ENCODE peak calls at places on chromosomes 16 and 17, in five cellular contexts. One of them, this sample, is unnamed.

GRCh38 chr16:55444754-55445485 is 34.1 kb upstream of the MMP2 start:
- DNase-seq in H1: no peak
- DNase-seq in IMR-90: no peak
- DNase-seq in mesendoderm: no peak
- DNase-seq in H9: no peak
- DNase-seq in this sample: no peak

GRCh38 chr17:27608330-27609230 is 22.4 kb upstream of the LGALS9 start:
- DNase-seq in H9: no peak
- DNase-seq in mesendoderm: no peak
- DNase-seq in H1: no peak
- DNase-seq in IMR-90: no peak
- DNase-seq in this sample: no peak

GRCh38 chr16:46658925-46659324 is 30.1 kb downstream of the VPS35 start:
- DNase-seq in mesendoderm: no peak
- DNase-seq in H1: no peak
- DNase-seq in H9: no peak
- DNase-seq in IMR-90: no peak
- DNase-seq in this sample: no peak

GRCh38 chr17:6853764-6854442 is 22.4 kb upstream of the TEKT1 start:
- DNase-seq in H1: peak
- DNase-seq in mesendoderm: peak
- DNase-seq in H9: peak
- DNase-seq in IMR-90: no peak
- DNase-seq in this sample: no peak

GRCh38 chr17:15914400-15915165 is 30.3 kb upstream of the ADORA2B start:
- DNase-seq in IMR-90: peak
- DNase-seq in mesendoderm: peak
- DNase-seq in H9: no peak
- DNase-seq in H1: no peak
- DNase-seq in this sample: no peak

GRCh38 chr17:13725286-13725990 is 123.7 kb upstream of the HS3ST3A1 start:
- DNase-seq in IMR-90: peak
- DNase-seq in H1: no peak
- DNase-seq in H9: no peak
- DNase-seq in mesendoderm: no peak
- DNase-seq in this sample: no peak

GRCh38 chr17:75110307-75110937 is 653 bp downstream of the ARMC7 start:
- DNase-seq in IMR-90: no peak
- DNase-seq in H1: no peak
- DNase-seq in mesendoderm: peak
- DNase-seq in H9: peak
- DNase-seq in this sample: no peak

GRCh38 chr17:58575511-58575910 is 61.1 kb upstream of the MTMR4 start:
- DNase-seq in mesendoderm: no peak
- DNase-seq in IMR-90: peak
- DNase-seq in H9: no peak
- DNase-seq in H1: no peak
- DNase-seq in this sample: no peak

GRCh38 chr17:47894498-47895253 is 1.4 kb upstream of the SP2 start:
- DNase-seq in H1: no peak
- DNase-seq in IMR-90: no peak
- DNase-seq in H9: no peak
- DNase-seq in mesendoderm: peak
- DNase-seq in this sample: no peak

GRCh38 chr16:84845496-84846002 is 25.8 kb downstream of the CRISPLD2 start:
- DNase-seq in H9: peak
- DNase-seq in mesendoderm: no peak
- DNase-seq in H1: no peak
- DNase-seq in IMR-90: no peak
- DNase-seq in this sample: no peak

GRCh38 chr17:51200295-51200694 is 34.1 kb downstream of the NME2 start:
- DNase-seq in IMR-90: no peak
- DNase-seq in H9: no peak
- DNase-seq in H1: no peak
- DNase-seq in mesendoderm: no peak
- DNase-seq in this sample: no peak

GRCh38 chr16:83095926-83096692 is 469.3 kb downstream of the CDH13 start:
- DNase-seq in IMR-90: peak
- DNase-seq in mesendoderm: no peak
- DNase-seq in H9: no peak
- DNase-seq in H1: no peak
- DNase-seq in this sample: no peak

GRCh38 chr17:78883533-78884131 is 19.4 kb downstream of the CEP295NL start:
- DNase-seq in H1: no peak
- DNase-seq in mesendoderm: peak
- DNase-seq in IMR-90: peak
- DNase-seq in H9: peak
- DNase-seq in this sample: peak

GRCh38 chr16:89600956-89601355 is 12.5 kb upstream of the DPEP1 start:
- DNase-seq in H1: no peak
- DNase-seq in IMR-90: no peak
- DNase-seq in H9: no peak
- DNase-seq in mesendoderm: no peak
- DNase-seq in this sample: no peak

GRCh38 chr17:72719582-72720493 is 372.6 kb downstream of the SLC39A11 start:
- DNase-seq in mesendoderm: no peak
- DNase-seq in H1: no peak
- DNase-seq in H9: no peak
- DNase-seq in IMR-90: peak
- DNase-seq in this sample: no peak

GRCh38 chr16:89618114-89618999 is 4.9 kb downstream of the DPEP1 start:
- DNase-seq in mesendoderm: no peak
- DNase-seq in H1: no peak
- DNase-seq in H9: no peak
- DNase-seq in IMR-90: no peak
- DNase-seq in this sample: no peak

GRCh38 chr17:35701491-35701890 is 29.9 kb upstream of the RASL10B start:
- DNase-seq in H1: no peak
- DNase-seq in mesendoderm: no peak
- DNase-seq in IMR-90: no peak
- DNase-seq in H9: no peak
- DNase-seq in this sample: no peak

GRCh38 chr16:53664724-53665345 is 38.8 kb downstream of the RPGRIP1L start:
- DNase-seq in H9: no peak
- DNase-seq in mesendoderm: no peak
- DNase-seq in IMR-90: peak
- DNase-seq in H1: no peak
- DNase-seq in this sample: no peak

GRCh38 chr17:56876766-56877179 is 37.1 kb downstream of the TRIM25 start:
- DNase-seq in mesendoderm: no peak
- DNase-seq in H1: no peak
- DNase-seq in H9: no peak
- DNase-seq in IMR-90: no peak
- DNase-seq in this sample: no peak

GRCh38 chr16:2512920-2513404 is 790 bp upstream of the ATP6V0C start:
- DNase-seq in H1: no peak
- DNase-seq in H9: peak
- DNase-seq in mesendoderm: peak
- DNase-seq in IMR-90: no peak
- DNase-seq in this sample: no peak

GRCh38 chr16:5056347-5056746 is 9.4 kb downstream of the C16orf89 start:
- DNase-seq in IMR-90: no peak
- DNase-seq in H1: no peak
- DNase-seq in H9: peak
- DNase-seq in mesendoderm: peak
- DNase-seq in this sample: no peak

GRCh38 chr17:56786989-56787482 is 46.7 kb downstream of the C17orf67 start:
- DNase-seq in IMR-90: peak
- DNase-seq in mesendoderm: peak
- DNase-seq in H1: no peak
- DNase-seq in H9: no peak
- DNase-seq in this sample: no peak

GRCh38 chr17:32689348-32689747 is 187.6 kb downstream of the MYO1D start:
- DNase-seq in IMR-90: no peak
- DNase-seq in mesendoderm: no peak
- DNase-seq in H9: no peak
- DNase-seq in H1: no peak
- DNase-seq in this sample: no peak

GRCh38 chr16:57615813-57616212 is 12.6 kb upstream of the ADGRG1 start:
- DNase-seq in H9: peak
- DNase-seq in mesendoderm: no peak
- DNase-seq in IMR-90: no peak
- DNase-seq in H1: no peak
- DNase-seq in this sample: no peak

GRCh38 chr17:42183741-42184711 is 1.2 kb downstream of the HCRT start:
- DNase-seq in IMR-90: peak
- DNase-seq in H1: no peak
- DNase-seq in H9: peak
- DNase-seq in mesendoderm: peak
- DNase-seq in this sample: peak

GRCh38 chr17:42182927-42183734 is 2.1 kb downstream of the HCRT start:
- DNase-seq in H9: no peak
- DNase-seq in H1: no peak
- DNase-seq in mesendoderm: peak
- DNase-seq in IMR-90: peak
- DNase-seq in this sample: no peak

GRCh38 chr17:42187833-42188232 is 2.6 kb upstream of the HCRT start:
- DNase-seq in mesendoderm: no peak
- DNase-seq in H1: no peak
- DNase-seq in IMR-90: no peak
- DNase-seq in H9: no peak
- DNase-seq in this sample: no peak

GRCh38 chr17:42185497-42185860 is 227 bp upstream of the HCRT start:
- DNase-seq in H9: no peak
- DNase-seq in IMR-90: no peak
- DNase-seq in mesendoderm: no peak
- DNase-seq in H1: no peak
- DNase-seq in this sample: peak

GRCh38 chr17:42184717-42185496 is at the start of gene HCRT:
- DNase-seq in mesendoderm: no peak
- DNase-seq in H9: no peak
- DNase-seq in IMR-90: no peak
- DNase-seq in H1: no peak
- DNase-seq in this sample: peak
- H2BK120ac ChIP-seq in mesendoderm: no peak
- H2BK120ac ChIP-seq in H9: no peak
- H2BK120ac ChIP-seq in IMR-90: no peak
- H2BK120ac ChIP-seq in H1: no peak
- H2BK120ac ChIP-seq in this sample: no peak

GRCh38 chr17:65785109-65785508 is 223.7 kb upstream of the AXIN2 start:
- DNase-seq in IMR-90: peak
- DNase-seq in mesendoderm: no peak
- DNase-seq in H9: no peak
- DNase-seq in H1: no peak
- DNase-seq in this sample: no peak
- H3K18ac ChIP-seq in IMR-90: no peak
- H3K18ac ChIP-seq in mesendoderm: no peak
- H3K18ac ChIP-seq in H9: no peak
- H3K18ac ChIP-seq in H1: no peak
- H3K18ac ChIP-seq in this sample: no peak

GRCh38 chr17:4938670-4939553 is 934 bp downstream of the SLC25A11 start:
- DNase-seq in H9: peak
- DNase-seq in H1: no peak
- DNase-seq in IMR-90: no peak
- DNase-seq in mesendoderm: no peak
- DNase-seq in this sample: no peak
- H2BK120ac ChIP-seq in H9: no peak
- H2BK120ac ChIP-seq in H1: no peak
- H2BK120ac ChIP-seq in IMR-90: no peak
- H2BK120ac ChIP-seq in mesendoderm: no peak
- H2BK120ac ChIP-seq in this sample: peak

GRCh38 chr17:19002805-19003542 is 1.6 kb downstream of the FAM83G start:
- DNase-seq in mesendoderm: no peak
- DNase-seq in H9: no peak
- DNase-seq in H1: no peak
- DNase-seq in IMR-90: peak
- DNase-seq in this sample: no peak
- H3K18ac ChIP-seq in mesendoderm: peak
- H3K18ac ChIP-seq in H9: no peak
- H3K18ac ChIP-seq in H1: no peak
- H3K18ac ChIP-seq in IMR-90: no peak
- H3K18ac ChIP-seq in this sample: peak

DNA sequence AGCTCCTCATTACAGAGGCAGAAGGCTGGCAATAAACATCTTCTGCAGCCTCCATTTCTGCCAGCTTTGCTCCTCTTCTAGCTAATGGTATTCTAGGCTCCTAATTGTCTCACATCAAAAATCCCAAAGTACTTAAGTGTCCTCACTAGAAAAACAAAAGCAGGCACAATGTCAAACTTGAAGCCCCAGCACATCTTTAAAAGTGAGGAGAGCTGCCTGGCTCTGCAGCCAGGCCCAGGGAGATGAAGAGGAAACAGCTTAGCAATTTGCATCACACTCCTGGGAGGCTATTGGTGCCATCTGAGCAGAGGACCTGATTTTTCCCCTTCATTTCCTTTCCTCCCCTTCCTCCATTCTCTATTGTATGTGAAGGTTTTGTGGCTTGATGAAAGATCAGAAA is 197.1 kb downstream of the KCNJ2 start:
- DNase-seq in mesendoderm: peak
- DNase-seq in IMR-90: no peak
- DNase-seq in H1: peak
- DNase-seq in H9: peak
- DNase-seq in this sample: no peak
- H2BK120ac ChIP-seq in mesendoderm: no peak
- H2BK120ac ChIP-seq in IMR-90: no peak
- H2BK120ac ChIP-seq in H1: no peak
- H2BK120ac ChIP-seq in H9: no peak
- H2BK120ac ChIP-seq in this sample: no peak

This sample was measured in neuronal stem cell.